ENCODE peak calls at places on chromosomes 1 and 21, in ten cellular contexts. E, P, H, B, I, G, M, Z, N and Q are unnamed samples.
A peak's percentile ranks its signal among the peaks of the same experiment; 100 is the strongest.

GRCh38 chr1:160748182-160748876 is 9.3 kb downstream of the SLAMF7 start:
- DNase-seq in E (peak; percentile 8), P (no peak), H (no peak), B (no peak), I (no peak), G (no peak), M (no peak), Z (no peak), N (no peak), Q (no peak)

GRCh38 chr1:153465728-153466625 is 5.5 kb upstream of the S100A7 start:
- DNase-seq in E (peak; percentile 4), P (peak; percentile 56), H (peak; percentile 54), B (no peak), I (peak; percentile 57), G (peak; percentile 41), M (no peak), Z (peak; percentile 39), N (no peak), Q (no peak)

GRCh38 chr1:228445867-228446584 is 29.4 kb upstream of the TRIM17 start:
- DNase-seq in E (no peak), P (peak; percentile 22), H (no peak), B (no peak), I (no peak), G (peak; percentile 15), M (no peak), Z (no peak), N (no peak), Q (no peak)

GRCh38 chr21:18168108-18168507 is 76.5 kb upstream of the CHODL start:
- DNase-seq in E (no peak), P (no peak), H (no peak), B (no peak), I (no peak), G (no peak), M (no peak), Z (no peak), N (no peak), Q (no peak)

GRCh38 chr1:241518447-241519307 is 878 bp downstream of the FH start:
- DNase-seq in E (peak; percentile 16), P (peak; percentile 21), H (no peak), B (no peak), I (peak; percentile 15), G (no peak), M (no peak), Z (no peak), N (no peak), Q (no peak)

GRCh38 chr21:31235671-31236450 is 108.2 kb downstream of the TIAM1 start:
- DNase-seq in E (no peak), P (no peak), H (no peak), B (no peak), I (no peak), G (no peak), M (peak; percentile 13), Z (no peak), N (no peak), Q (no peak)

GRCh38 chr1:71038942-71039341 is 8.7 kb downstream of the PTGER3 start:
- DNase-seq in E (no peak), P (no peak), H (no peak), B (no peak), I (no peak), G (no peak), M (no peak), Z (no peak), N (no peak), Q (no peak)

GRCh38 chr1:151693057-151693651 is 23.4 kb downstream of the CELF3 start:
- DNase-seq in E (peak; percentile 36), P (peak; percentile 32), H (no peak), B (no peak), I (no peak), G (no peak), M (no peak), Z (no peak), N (peak; percentile 6), Q (no peak)

GRCh38 chr21:41726970-41727783 is 39.7 kb downstream of the RIPK4 start:
- DNase-seq in E (peak; percentile 81), P (no peak), H (no peak), B (no peak), I (no peak), G (no peak), M (no peak), Z (no peak), N (no peak), Q (no peak)

GRCh38 chr1:193543259-193543658 is 356.8 kb upstream of the B3GALT2 start:
- DNase-seq in E (no peak), P (no peak), H (no peak), B (no peak), I (no peak), G (no peak), M (peak; percentile 47), Z (no peak), N (no peak), Q (no peak)

GRCh38 chr1:93625582-93626327 is 55.9 kb downstream of the BCAR3 start:
- DNase-seq in E (no peak), P (no peak), H (no peak), B (no peak), I (no peak), G (no peak), M (peak; percentile 41), Z (no peak), N (no peak), Q (no peak)

GRCh38 chr1:230728710-230729392 is 14.9 kb upstream of the AGT start:
- DNase-seq in E (no peak), P (peak; percentile 64), H (no peak), B (no peak), I (no peak), G (no peak), M (no peak), Z (no peak), N (no peak), Q (no peak)

GRCh38 chr1:169321539-169321938 is 46.1 kb downstream of the NME7 start:
- DNase-seq in E (peak; percentile 36), P (no peak), H (no peak), B (no peak), I (no peak), G (no peak), M (no peak), Z (no peak), N (no peak), Q (no peak)

GRCh38 chr1:15151377-15151806 is 2.2 kb upstream of the TMEM51 start:
- DNase-seq in E (no peak), P (no peak), H (no peak), B (no peak), I (no peak), G (no peak), M (no peak), Z (no peak), N (peak; percentile 56), Q (no peak)

GRCh38 chr1:67791261-67791660 is 42.0 kb downstream of the GNG12 start:
- DNase-seq in E (no peak), P (no peak), H (no peak), B (no peak), I (no peak), G (no peak), M (no peak), Z (no peak), N (no peak), Q (no peak)

GRCh38 chr1:225816643-225817538 is 7.0 kb downstream of the EPHX1 start:
- DNase-seq in E (no peak), P (peak; percentile 51), H (no peak), B (no peak), I (no peak), G (no peak), M (no peak), Z (no peak), N (no peak), Q (no peak)

GRCh38 chr1:27666791-27667254 is 5.2 kb downstream of the IFI6 start:
- DNase-seq in E (no peak), P (no peak), H (no peak), B (no peak), I (no peak), G (no peak), M (no peak), Z (no peak), N (no peak), Q (no peak)

GRCh38 chr1:10573446-10573845 is 98.7 kb downstream of the PEX14 start:
- DNase-seq in E (no peak), P (no peak), H (no peak), B (no peak), I (no peak), G (no peak), M (no peak), Z (no peak), N (no peak), Q (no peak)

GRCh38 chr1:76764638-76765572 is 102.4 kb upstream of the ST6GALNAC5 start:
- DNase-seq in E (no peak), P (no peak), H (no peak), B (peak; percentile 34), I (no peak), G (no peak), M (no peak), Z (no peak), N (peak; percentile 87), Q (no peak)

GRCh38 chr1:78005755-78006154 is 1.0 kb downstream of the DNAJB4 start:
- DNase-seq in E (peak; percentile 20), P (peak; percentile 57), H (no peak), B (no peak), I (no peak), G (no peak), M (peak; percentile 90), Z (no peak), N (no peak), Q (peak; percentile 87)